ENCODE peak calls at places on chromosome 17, in four cellular contexts. T, A, H and V are unnamed samples.

GRCh38 chr17:45277992-45278391 is 16.1 kb upstream of the SPATA32 start:
- DNase-seq in T (no peak), A (no peak), H (no peak), V (no peak)

GRCh38 chr17:70804161-70804560 is 634.8 kb downstream of the KCNJ2 start:
- DNase-seq in T (no peak), A (no peak), H (no peak), V (no peak)

GRCh38 chr17:76467366-76467765 is at the start of gene AANAT:
- DNase-seq in T (no peak), A (no peak), H (no peak), V (no peak)

GRCh38 chr17:76468634-76469010 is 1.2 kb downstream of the AANAT start:
- DNase-seq in T (no peak), A (no peak), H (no peak), V (no peak)

GRCh38 chr17:30309591-30309990 is 17.8 kb upstream of the BLMH start:
- DNase-seq in T (no peak), A (no peak), H (no peak), V (no peak)

GRCh38 chr17:73782641-73783381 is 138.6 kb upstream of the SDK2 start:
- DNase-seq in T (no peak), A (no peak), H (no peak), V (peak)

GRCh38 chr17:50766222-50767023 is 895 bp downstream of the ANKRD40CL start:
- DNase-seq in T (peak), A (no peak), H (no peak), V (no peak)

GRCh38 chr17:1082579-1082978 is 85.7 kb downstream of the TIMM22 start:
- DNase-seq in T (no peak), A (no peak), H (no peak), V (no peak)

GRCh38 chr17:63066158-63066808 is 100.2 kb downstream of the TANC2 start:
- DNase-seq in T (no peak), A (no peak), H (no peak), V (no peak)

GRCh38 chr17:68424861-68425260 is 32.4 kb downstream of the WIPI1 start:
- DNase-seq in T (no peak), A (no peak), H (no peak), V (no peak)

GRCh38 chr17:80849119-80849518 is 142.5 kb upstream of the CHMP6 start:
- DNase-seq in T (no peak), A (no peak), H (no peak), V (no peak)

GRCh38 chr17:45406107-45406506 is 26.6 kb downstream of the ARHGAP27 start:
- DNase-seq in T (no peak), A (no peak), H (no peak), V (no peak)

GRCh38 chr17:37465058-37465616 is 24.6 kb upstream of the DUSP14 start:
- DNase-seq in T (no peak), A (no peak), H (no peak), V (no peak)

GRCh38 chr17:44361292-44362055 is 2.2 kb downstream of the FAM171A2 start:
- DNase-seq in T (no peak), A (no peak), H (no peak), V (no peak)

GRCh38 chr17:39804839-39805238 is 59.3 kb downstream of the IKZF3 start:
- DNase-seq in T (no peak), A (no peak), H (no peak), V (no peak)

GRCh38 chr17:49511810-49512209 is 16.7 kb downstream of the NGFR start:
- DNase-seq in T (no peak), A (no peak), H (no peak), V (no peak)
- TF ChIP-seq MAFK in T (no peak), A (no peak), H (no peak), V (no peak)

DNA sequence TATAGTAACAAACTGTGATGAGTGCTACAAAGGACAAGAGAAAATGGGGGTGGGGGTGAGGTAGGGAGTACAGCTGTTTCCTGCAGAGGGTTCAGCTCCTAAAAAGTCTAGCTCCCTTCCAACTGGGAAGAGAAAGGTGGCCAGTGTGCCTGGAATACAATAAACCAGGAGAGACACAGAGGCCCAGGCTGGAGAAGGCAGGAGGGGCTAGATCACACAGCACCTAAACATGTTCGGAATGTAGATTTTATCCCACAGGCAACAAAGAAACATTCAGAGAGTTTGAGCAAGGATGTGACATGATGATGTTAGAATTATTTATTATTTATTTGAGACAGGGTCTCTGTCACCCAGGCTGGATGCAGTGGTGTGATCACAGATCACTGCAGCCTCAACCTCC is 10.2 kb downstream of the TEX2 start:
- DNase-seq in T (no peak), A (no peak), H (no peak), V (no peak)
- TF ChIP-seq KDM1A in T (no peak), A (no peak), H (no peak), V (no peak)

GRCh38 chr17:66687570-66688284 is 147.2 kb upstream of the CACNG5 start:
- DNase-seq in T (no peak), A (no peak), H (no peak), V (no peak)
- TF ChIP-seq MAFK in T (no peak), A (no peak), H (no peak), V (no peak)

DNA sequence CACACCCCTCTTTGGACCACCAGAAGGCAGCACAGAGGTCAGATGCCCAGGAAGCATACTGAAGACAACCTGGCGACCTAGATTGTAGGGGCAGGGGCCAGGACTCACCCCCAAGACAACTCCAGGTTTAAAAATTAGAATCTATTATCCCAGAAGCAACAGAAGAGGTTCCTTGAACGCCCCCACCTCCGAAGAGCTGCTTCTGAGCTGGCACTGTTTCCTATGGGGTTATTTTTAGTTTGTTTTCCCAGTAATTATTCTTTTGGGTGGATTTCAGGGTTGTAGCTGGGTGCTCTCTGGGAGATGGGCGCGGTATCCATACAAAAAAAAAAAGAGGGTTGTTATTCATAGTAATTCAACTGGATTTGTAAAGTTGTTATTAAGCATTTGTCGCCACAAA is 10.4 kb upstream of the TMEM132E start:
- DNase-seq in T (no peak), A (no peak), H (no peak), V (no peak)
- TF ChIP-seq KDM1A in T (no peak), A (no peak), H (no peak), V (no peak)

DNA sequence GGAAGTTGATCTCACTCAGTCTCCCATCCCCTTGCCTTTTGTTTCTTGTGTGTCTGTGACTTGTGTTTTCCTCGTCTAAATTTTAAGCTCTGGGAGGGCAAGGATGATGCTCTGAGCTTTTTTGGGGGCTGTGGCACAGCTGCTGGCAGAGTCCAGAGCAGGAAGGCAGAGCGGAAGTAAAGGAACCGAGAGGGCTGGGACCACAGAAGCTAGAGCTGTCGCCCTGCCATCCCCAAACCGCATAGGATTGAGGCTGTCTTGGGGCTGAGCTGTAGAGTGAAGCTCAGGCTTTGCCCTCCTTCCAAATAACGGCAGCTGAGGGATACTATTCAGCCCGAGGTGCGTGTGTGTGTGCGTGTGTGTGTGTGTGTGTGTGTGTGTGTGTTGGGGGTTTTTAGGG is 3.8 kb upstream of the DNAH2 start:
- DNase-seq in T (no peak), A (no peak), H (no peak), V (no peak)
- TF ChIP-seq MAFK in T (no peak), A (no peak), H (no peak), V (no peak)

GRCh38 chr17:31660684-31661083 is 198.4 kb downstream of the COPRS start:
- DNase-seq in T (no peak), A (no peak), H (no peak), V (no peak)

GRCh38 chr17:31657876-31658275 is 201.2 kb downstream of the COPRS start:
- DNase-seq in T (no peak), A (no peak), H (no peak), V (no peak)

GRCh38 chr17:31663576-31663975 is 195.5 kb downstream of the COPRS start:
- DNase-seq in T (no peak), A (no peak), H (no peak), V (no peak)
- TF ChIP-seq KDM1A in T (no peak), A (no peak), H (peak), V (no peak)